ENCODE peak calls at places on chromosomes 13 and 19, in five cellular contexts. V is fibroblast of gingiva; R is myocyte; N is activated naive CD4-positive, alpha-beta T cell; I is stimulated activated CD4-positive, alpha-beta T cell treated with anti-CD3 and anti-CD28 coated beads, TNF-alpha, amount 100 ng/mL, for 1 hour. B is an unnamed sample.
A peak's percentile ranks its signal among the peaks of the same experiment; 100 is the strongest.

GRCh38 chr13:98272549-98272948 is 95.5 kb upstream of the RNF113B start:
- DNase-seq in V (no peak), R (no peak), N (no peak), I (no peak), B (no peak)

GRCh38 chr19:16605115-16605514 is 22.9 kb downstream of the MED26 start:
- DNase-seq in R (no peak), I (no peak), N (no peak), V (no peak), B (no peak)

GRCh38 chr13:109396266-109396665 is 390.1 kb downstream of the IRS2 start:
- DNase-seq in R (no peak), I (no peak), V (no peak), N (no peak), B (no peak)

GRCh38 chr13:113041293-113041690 is 64.3 kb upstream of the F7 start:
- DNase-seq in V (no peak), R (peak; percentile 70), N (no peak), I (no peak), B (no peak)

GRCh38 chr13:52127783-52128702 is 830 bp downstream of the NEK5 start:
- DNase-seq in N (peak; percentile 27), I (no peak), R (peak; percentile 76), V (peak; percentile 29), B (peak; percentile 83)

GRCh38 chr13:59962343-59962742 is 201.4 kb downstream of the DIAPH3 start:
- DNase-seq in R (no peak), N (no peak), V (no peak), I (no peak), B (no peak)

GRCh38 chr13:101919541-101920306 is 467.2 kb downstream of the ITGBL1 start:
- DNase-seq in R (peak; percentile 52), I (no peak), N (no peak), V (peak; percentile 5), B (peak; percentile 54)

GRCh38 chr19:16266586-16266942 is 58.1 kb upstream of the KLF2 start:
- DNase-seq in V (no peak), R (no peak), I (peak; percentile 18), N (peak; percentile 35), B (no peak)

GRCh38 chr19:35171730-35172129 is 17.2 kb downstream of the FXYD5 start:
- DNase-seq in N (no peak), I (no peak), V (no peak), R (no peak), B (no peak)

GRCh38 chr19:36665832-36666231 is 805 bp downstream of the ZNF461 start:
- DNase-seq in I (no peak), N (no peak), R (no peak), V (no peak), B (no peak)

GRCh38 chr13:111363591-111363990 is 43.1 kb downstream of the TEX29 start:
- DNase-seq in I (no peak), V (no peak), N (no peak), R (no peak), B (no peak)

GRCh38 chr13:95457294-95457693 is 95.2 kb upstream of the CLDN10 start:
- DNase-seq in R (no peak), I (no peak), N (no peak), V (no peak), B (no peak)

GRCh38 chr13:40940841-40941240 is 78.3 kb downstream of the ELF1 start:
- DNase-seq in I (no peak), R (no peak), V (no peak), N (no peak), B (no peak)

GRCh38 chr19:6108721-6109633 is 1.3 kb downstream of the RFX2 start:
- DNase-seq in N (peak; percentile 45), I (no peak), R (peak; percentile 57), V (peak; percentile 86), B (peak; percentile 83)

GRCh38 chr19:38849746-38850230 is at the start of gene HNRNPL:
- DNase-seq in N (peak; percentile 99), R (no peak), I (peak; percentile 99), V (no peak), B (no peak)

GRCh38 chr13:39148513-39148961 is 110.3 kb downstream of the NHLRC3 start:
- DNase-seq in N (no peak), R (peak; percentile 70), V (peak; percentile 70), I (no peak), B (peak; percentile 42)

GRCh38 chr19:55075366-55075998 is at the start of gene EPS8L1:
- DNase-seq in R (no peak), N (no peak), I (no peak), V (no peak), B (no peak)

GRCh38 chr19:1401138-1401888 is at the start of gene GAMT:
- DNase-seq in I (no peak), R (peak; percentile 66), V (peak; percentile 42), N (peak; percentile 65), B (peak; percentile 87)

GRCh38 chr13:30065181-30065580 is 214.8 kb upstream of the UBL3 start:
- DNase-seq in V (no peak), I (no peak), R (peak; percentile 24), N (no peak), B (no peak)

GRCh38 chr13:112714772-112715569 is 25.1 kb downstream of the ATP11A start:
- DNase-seq in I (no peak), N (no peak), R (no peak), V (peak; percentile 12), B (no peak)

GRCh38 chr13:97719759-97720158 is 233.7 kb upstream of the IPO5 start:
- DNase-seq in V (no peak), R (no peak), I (no peak), N (no peak), B (no peak)

GRCh38 chr13:74131206-74131605 is 3.0 kb downstream of the KLF12 start:
- DNase-seq in R (peak; percentile 25), I (no peak), N (no peak), V (no peak), B (peak; percentile 13)

GRCh38 chr13:75685239-75685697 is 49.1 kb downstream of the LMO7 start:
- DNase-seq in V (peak; percentile 77), I (no peak), N (no peak), R (peak; percentile 86), B (peak; percentile 80)

GRCh38 chr13:49972709-49973108 is 24.1 kb upstream of the TRIM13 start:
- DNase-seq in V (no peak), R (no peak), I (no peak), N (no peak), B (no peak)

GRCh38 chr13:59744747-59745394 is 418.9 kb downstream of the DIAPH3 start:
- DNase-seq in R (no peak), V (peak; percentile 3), N (no peak), I (no peak), B (peak; percentile 22)

GRCh38 chr13:112997188-112998135 is 28.4 kb downstream of the MCF2L start:
- DNase-seq in V (no peak), I (no peak), R (no peak), N (no peak), B (no peak)

GRCh38 chr19:48878219-48879024 is 6.2 kb downstream of the PPP1R15A start:
- DNase-seq in V (no peak), I (no peak), R (no peak), N (no peak), B (peak; percentile 62)

GRCh38 chr13:40653558-40654318 is 12.7 kb downstream of the FOXO1 start:
- DNase-seq in R (no peak), I (no peak), V (no peak), N (no peak), B (no peak)

GRCh38 chr19:45137179-45137761 is 23.5 kb downstream of the NKPD1 start:
- DNase-seq in V (no peak), I (no peak), N (no peak), R (peak; percentile 73), B (no peak)

GRCh38 chr13:114004416-114005205 is 30.7 kb upstream of the C13orf46 start:
- DNase-seq in N (no peak), I (no peak), V (no peak), R (no peak), B (no peak)

GRCh38 chr19:18274776-18275356 is 614 bp upstream of the IQCN start:
- DNase-seq in N (peak; percentile 27), I (no peak), V (peak; percentile 90), R (peak; percentile 92), B (peak; percentile 95)

GRCh38 chr13:37869756-37870488 is at the start of gene TRPC4:
- DNase-seq in R (peak; percentile 89), N (no peak), V (peak; percentile 26), I (no peak), B (peak; percentile 69)

GRCh38 chr19:48926909-48927308 is 6.6 kb upstream of the DHDH start:
- DNase-seq in I (no peak), V (peak; percentile 95), N (peak; percentile 6), R (peak; percentile 78), B (peak; percentile 93)

GRCh38 chr19:3506384-3507340 is 551 bp downstream of the FZR1 start:
- DNase-seq in I (no peak), R (peak; percentile 26), N (peak; percentile 9), V (no peak), B (peak; percentile 60)

GRCh38 chr13:102718746-102719145 is 23.9 kb upstream of the METTL21C start:
- DNase-seq in V (no peak), N (no peak), I (no peak), R (no peak), B (peak; percentile 33)

GRCh38 chr13:98653471-98653985 is 76.6 kb upstream of the STK24 start:
- DNase-seq in V (peak; percentile 56), R (peak; percentile 78), N (peak; percentile 59), I (peak; percentile 21), B (peak; percentile 90)